ENCODE peak calls at places on chromosomes 16 and 17, in nine cellular contexts. Y, A, V, L, B, C, Q, W and O are unnamed samples.

GRCh38 chr17:82772026-82772425 is 20.2 kb downstream of the TBCD start:
- DNase-seq in Y (no peak), A (no peak), V (peak), L (no peak), B (peak), C (no peak), Q (peak), W (no peak), O (no peak)

GRCh38 chr17:12634789-12635414 is 30.8 kb upstream of the MYOCD start:
- DNase-seq in Y (no peak), A (no peak), V (no peak), L (no peak), B (no peak), C (no peak), Q (no peak), W (no peak), O (no peak)

GRCh38 chr17:80559688-80560290 is 15.2 kb downstream of the RPTOR start:
- DNase-seq in Y (no peak), A (no peak), V (no peak), L (no peak), B (no peak), C (no peak), Q (peak), W (no peak), O (no peak)

GRCh38 chr16:12321363-12321762 is 344.8 kb downstream of the SNX29 start:
- DNase-seq in Y (no peak), A (no peak), V (no peak), L (no peak), B (no peak), C (no peak), Q (no peak), W (no peak), O (no peak)

GRCh38 chr17:45430738-45431530 is 1.7 kb downstream of the ARHGAP27 start:
- DNase-seq in Y (no peak), A (peak), V (peak), L (no peak), B (no peak), C (peak), Q (no peak), W (no peak), O (peak)

GRCh38 chr17:36133629-36134259 is 30.1 kb downstream of the CCL4 start:
- DNase-seq in Y (no peak), A (no peak), V (peak), L (peak), B (no peak), C (no peak), Q (peak), W (no peak), O (no peak)

GRCh38 chr16:31714899-31715504 is 158.6 kb upstream of the ZNF267 start:
- DNase-seq in Y (no peak), A (no peak), V (peak), L (no peak), B (no peak), C (no peak), Q (no peak), W (no peak), O (no peak)

GRCh38 chr17:38730526-38731379 is 612 bp downstream of the CISD3 start:
- DNase-seq in Y (peak), A (peak), V (peak), L (peak), B (peak), C (peak), Q (peak), W (peak), O (peak)

GRCh38 chr16:10897134-10897533 is 20.1 kb downstream of the CIITA start:
- DNase-seq in Y (no peak), A (no peak), V (no peak), L (no peak), B (no peak), C (no peak), Q (no peak), W (no peak), O (no peak)

GRCh38 chr17:62075308-62075815 is 10.3 kb upstream of the MED13 start:
- DNase-seq in Y (no peak), A (no peak), V (peak), L (no peak), B (no peak), C (no peak), Q (peak), W (no peak), O (no peak)

GRCh38 chr17:80879723-80880649 is 111.7 kb upstream of the CHMP6 start:
- DNase-seq in Y (no peak), A (peak), V (no peak), L (no peak), B (no peak), C (no peak), Q (no peak), W (no peak), O (no peak)

GRCh38 chr17:79801156-79802038 is 4.5 kb upstream of the CBX8 start:
- DNase-seq in Y (peak), A (no peak), V (peak), L (no peak), B (peak), C (no peak), Q (peak), W (no peak), O (peak)

GRCh38 chr17:66190738-66191606 is 961 bp downstream of the CEP112 start:
- DNase-seq in Y (no peak), A (no peak), V (peak), L (no peak), B (peak), C (no peak), Q (peak), W (peak), O (no peak)

GRCh38 chr16:77679901-77680300 is 42.4 kb upstream of the NUDT7 start:
- DNase-seq in Y (no peak), A (no peak), V (no peak), L (no peak), B (no peak), C (no peak), Q (no peak), W (no peak), O (peak)

GRCh38 chr16:81401035-81401950 is 43.3 kb upstream of the CMIP start:
- DNase-seq in Y (peak), A (no peak), V (peak), L (no peak), B (peak), C (no peak), Q (no peak), W (no peak), O (no peak)

GRCh38 chr17:72244494-72244893 is 123.7 kb downstream of the SOX9 start:
- DNase-seq in Y (no peak), A (no peak), V (no peak), L (no peak), B (no peak), C (no peak), Q (peak), W (no peak), O (no peak)

GRCh38 chr17:27471321-27472269 is 15.3 kb downstream of the KSR1 start:
- DNase-seq in Y (no peak), A (no peak), V (peak), L (no peak), B (no peak), C (no peak), Q (peak), W (no peak), O (no peak)

GRCh38 chr16:80573700-80574120 is 32.9 kb downstream of the DYNLRB2 start:
- DNase-seq in Y (no peak), A (no peak), V (no peak), L (no peak), B (no peak), C (no peak), Q (no peak), W (no peak), O (no peak)

GRCh38 chr17:79082311-79083190 is 7.9 kb downstream of the ENGASE start:
- DNase-seq in Y (peak), A (no peak), V (peak), L (peak), B (peak), C (no peak), Q (no peak), W (peak), O (peak)

GRCh38 chr16:50519001-50519400 is 29.2 kb upstream of the NKD1 start:
- DNase-seq in Y (no peak), A (no peak), V (no peak), L (no peak), B (no peak), C (no peak), Q (no peak), W (no peak), O (no peak)

DNA sequence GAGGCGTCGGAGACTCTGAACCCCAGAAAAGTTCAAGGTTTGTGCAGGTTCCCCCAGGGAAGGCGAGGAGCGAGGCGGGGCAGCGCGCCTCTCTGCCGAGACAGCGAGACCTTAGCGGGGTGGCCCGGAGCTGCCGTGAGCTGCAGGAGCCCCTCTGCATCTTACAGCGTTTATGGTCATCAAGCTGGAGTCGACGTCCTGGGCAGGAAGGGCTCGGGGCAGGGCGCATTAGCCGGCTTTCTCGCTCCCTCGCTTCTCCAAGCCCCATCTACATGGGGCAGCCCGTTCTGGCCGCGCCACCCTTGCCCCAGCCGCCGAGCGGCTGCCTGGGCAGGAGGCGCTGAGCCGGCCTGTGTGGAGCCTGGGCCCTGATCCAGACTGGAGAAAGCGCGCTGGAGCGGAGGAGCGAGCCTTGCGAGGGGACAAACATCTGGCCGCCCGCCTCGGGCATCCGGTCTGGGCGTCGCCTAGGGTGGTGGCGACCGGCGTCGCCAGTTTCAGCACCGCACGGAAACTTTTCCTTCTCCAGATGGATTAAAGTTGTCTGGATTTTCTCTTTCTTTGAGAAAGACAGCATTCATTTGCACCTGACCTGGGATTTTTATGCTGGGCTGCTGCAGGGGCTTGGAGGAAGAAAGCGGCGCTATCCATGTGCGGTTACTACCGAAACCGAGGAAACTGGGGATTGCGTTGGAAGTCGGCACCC is 750 bp downstream of the TMEM132E start:
- DNase-seq in Y (peak), A (no peak), V (peak), L (no peak), B (peak), C (peak), Q (no peak), W (peak), O (no peak)
- H3K4me3 ChIP-seq in Y (peak), A (peak), V (peak), L (peak), B (no peak), C (peak), Q (no peak), W (no peak), O (no peak)

DNA sequence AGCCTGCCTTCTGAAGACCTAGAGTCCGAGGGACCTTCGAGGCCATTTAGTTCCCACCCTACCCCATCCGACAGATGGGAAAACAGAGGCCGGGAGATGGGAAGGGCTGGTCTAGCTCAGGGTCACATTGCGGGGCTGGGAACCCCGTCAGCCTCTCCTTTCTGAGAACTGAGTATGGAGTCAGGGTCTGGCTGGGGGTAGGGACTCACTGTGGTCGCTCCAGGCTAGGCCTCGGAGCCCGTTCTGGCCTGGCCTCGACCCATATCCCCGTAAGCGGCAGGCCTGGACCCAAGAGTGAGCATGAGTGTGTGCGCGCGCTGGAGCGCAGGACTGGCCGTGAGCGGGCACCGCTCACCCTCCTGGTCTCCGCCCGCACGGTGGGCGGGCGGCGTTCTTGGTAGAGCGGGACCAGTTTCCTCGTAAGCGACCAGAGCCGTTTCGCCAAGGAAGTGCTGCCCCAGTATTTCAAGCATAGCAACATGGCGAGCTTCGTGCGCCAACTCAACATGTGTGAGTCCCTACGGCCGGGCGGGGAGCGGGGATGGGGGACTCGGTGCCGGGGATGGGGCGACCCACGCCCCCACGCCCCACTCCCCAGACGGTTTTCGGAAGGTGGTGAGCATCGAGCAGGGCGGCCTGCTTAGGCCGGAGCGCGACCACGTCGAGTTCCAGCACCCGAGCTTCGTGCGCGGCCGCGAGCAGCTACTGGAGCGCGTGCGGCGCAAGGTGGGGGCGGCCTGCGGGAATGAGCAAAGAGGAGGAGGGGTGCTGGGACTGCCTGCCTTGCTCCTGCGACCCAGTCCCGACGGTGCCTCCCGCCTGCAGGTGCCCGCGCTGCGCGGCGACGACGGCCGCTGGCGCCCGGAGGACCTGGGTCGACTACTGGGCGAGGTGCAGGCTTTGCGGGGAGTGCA is 833 bp downstream of the HSF4 start:
- DNase-seq in Y (peak), A (no peak), V (peak), L (no peak), B (no peak), C (no peak), Q (no peak), W (no peak), O (no peak)
- H3K4me3 ChIP-seq in Y (peak), A (no peak), V (peak), L (peak), B (no peak), C (peak), Q (no peak), W (no peak), O (no peak)

GRCh38 chr17:2392252-2393183 is 8.3 kb downstream of the MNT start:
- DNase-seq in Y (peak), A (peak), V (peak), L (peak), B (peak), C (peak), Q (peak), W (peak), O (peak)

GRCh38 chr17:2390199-2390880 is 10.5 kb downstream of the MNT start:
- DNase-seq in Y (peak), A (peak), V (peak), L (no peak), B (no peak), C (no peak), Q (no peak), W (peak), O (no peak)

GRCh38 chr17:2393184-2393953 is 7.5 kb downstream of the MNT start:
- DNase-seq in Y (peak), A (peak), V (peak), L (peak), B (peak), C (peak), Q (peak), W (peak), O (peak)

GRCh38 chr17:2393954-2394749 is 6.7 kb downstream of the MNT start:
- DNase-seq in Y (peak), A (peak), V (no peak), L (no peak), B (no peak), C (no peak), Q (no peak), W (peak), O (no peak)

GRCh38 chr17:2391597-2392251 is 9.1 kb downstream of the MNT start:
- DNase-seq in Y (peak), A (peak), V (no peak), L (no peak), B (no peak), C (no peak), Q (no peak), W (no peak), O (no peak)
- H3K4me3 ChIP-seq in Y (peak), A (no peak), V (peak), L (peak), B (peak), C (peak), Q (peak), W (peak), O (peak)

GRCh38 chr16:57533618-57534336 is 2.6 kb downstream of the CCDC102A start:
- DNase-seq in Y (no peak), A (peak), V (peak), L (no peak), B (no peak), C (no peak), Q (no peak), W (peak), O (peak)

GRCh38 chr16:57536306-57537193 is at the start of gene CCDC102A:
- DNase-seq in Y (no peak), A (peak), V (peak), L (no peak), B (no peak), C (no peak), Q (peak), W (peak), O (peak)

GRCh38 chr16:57534337-57534880 is 2.0 kb downstream of the CCDC102A start:
- DNase-seq in Y (no peak), A (no peak), V (no peak), L (no peak), B (no peak), C (no peak), Q (no peak), W (no peak), O (no peak)

GRCh38 chr16:57535680-57536305 is 578 bp downstream of the CCDC102A start:
- DNase-seq in Y (peak), A (peak), V (peak), L (peak), B (peak), C (peak), Q (peak), W (peak), O (peak)

GRCh38 chr16:57534881-57535658 is 1.3 kb downstream of the CCDC102A start:
- DNase-seq in Y (no peak), A (no peak), V (peak), L (no peak), B (no peak), C (no peak), Q (no peak), W (peak), O (no peak)
- H3K4me3 ChIP-seq in Y (peak), A (peak), V (peak), L (peak), B (peak), C (peak), Q (peak), W (peak), O (peak)

DNA sequence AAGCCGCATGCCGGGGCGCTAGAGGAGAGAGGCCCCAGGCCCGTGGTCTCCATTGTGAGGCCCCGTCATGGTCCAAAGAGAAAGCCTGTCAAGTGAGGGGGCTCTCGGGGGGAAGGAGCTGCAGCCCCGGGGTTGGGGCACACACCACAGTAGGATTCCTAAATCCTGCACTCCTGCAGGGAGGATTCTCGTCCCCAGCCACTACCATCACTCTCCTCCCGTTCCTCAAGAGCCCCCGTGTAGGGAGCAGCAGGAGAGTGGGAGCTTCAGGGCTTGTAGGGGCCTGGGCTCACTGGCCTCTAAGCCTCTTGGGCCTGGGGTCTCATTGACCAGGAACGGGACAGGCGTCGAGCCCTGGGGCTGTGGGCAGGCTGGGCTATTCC is 811 bp downstream of the C16orf86 start:
- DNase-seq in Y (no peak), A (no peak), V (no peak), L (no peak), B (no peak), C (no peak), Q (no peak), W (no peak), O (no peak)
- H3K4me3 ChIP-seq in Y (peak), A (no peak), V (peak), L (peak), B (no peak), C (peak), Q (peak), W (peak), O (peak)

GRCh38 chr16:3022208-3022696 is 1.5 kb downstream of the HCFC1R1 start:
- DNase-seq in Y (peak), A (peak), V (peak), L (peak), B (peak), C (peak), Q (peak), W (no peak), O (peak)
- H3K4me3 ChIP-seq in Y (peak), A (peak), V (peak), L (peak), B (peak), C (peak), Q (peak), W (peak), O (peak)

DNA sequence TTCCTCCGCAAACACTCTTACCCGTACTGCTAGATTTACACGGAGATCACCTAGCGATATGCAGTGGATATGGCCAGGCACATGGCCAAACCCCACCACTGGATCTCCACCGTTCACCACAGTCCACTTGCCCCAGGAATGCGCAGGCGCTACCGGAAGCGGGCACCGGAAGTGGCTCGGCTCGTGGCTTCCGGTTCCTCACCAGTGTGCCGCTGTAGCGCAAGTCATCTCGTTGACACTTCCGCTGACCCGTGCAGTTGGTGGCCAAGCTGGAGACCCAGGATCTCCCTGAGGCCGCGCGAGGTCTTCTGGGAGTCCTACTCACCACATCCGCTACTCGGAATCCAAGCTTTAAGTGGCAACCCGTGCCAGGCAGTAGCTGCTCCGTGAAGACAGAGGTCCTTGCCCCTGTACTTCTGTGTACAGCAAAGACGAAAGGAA is 11.5 kb downstream of the ZNF597 start:
- DNase-seq in Y (peak), A (peak), V (peak), L (peak), B (peak), C (peak), Q (peak), W (peak), O (peak)
- H3K4me3 ChIP-seq in Y (peak), A (no peak), V (peak), L (peak), B (no peak), C (peak), Q (peak), W (peak), O (peak)

GRCh38 chr17:75633484-75634375 is 496 bp downstream of the SMIM5 start:
- DNase-seq in Y (peak), A (peak), V (peak), L (peak), B (peak), C (peak), Q (peak), W (peak), O (peak)
- H3K4me3 ChIP-seq in Y (peak), A (no peak), V (no peak), L (peak), B (no peak), C (peak), Q (no peak), W (no peak), O (no peak)